ENCODE peak calls at places on chromosomes 6 and 20, in seven cellular contexts. A, S, J, W, I, L and U are unnamed samples.

GRCh38 chr20:7722564-7722963 is 217.7 kb downstream of the HAO1 start:
- DNase-seq in A (no peak), S (no peak), J (no peak), W (no peak), I (no peak), L (peak; percentile 63), U (no peak)

GRCh38 chr6:160301341-160301740 is 42.7 kb upstream of the SLC22A2 start:
- DNase-seq in A (no peak), S (no peak), J (no peak), W (no peak), I (no peak), L (no peak), U (no peak)

GRCh38 chr20:11716239-11716944 is 201.3 kb upstream of the BTBD3 start:
- DNase-seq in A (no peak), S (no peak), J (no peak), W (peak; percentile 38), I (peak; percentile 2), L (peak; percentile 94), U (no peak)

GRCh38 chr20:53579581-53580375 is 13.9 kb downstream of the ZNF217 start:
- DNase-seq in A (no peak), S (no peak), J (no peak), W (no peak), I (peak; percentile 57), L (peak; percentile 69), U (no peak)

GRCh38 chr6:74991573-74992332 is 214.1 kb downstream of the COL12A1 start:
- DNase-seq in A (no peak), S (no peak), J (no peak), W (no peak), I (no peak), L (peak; percentile 88), U (no peak)

GRCh38 chr6:17305219-17306001 is 24.2 kb downstream of the RBM24 start:
- DNase-seq in A (no peak), S (no peak), J (no peak), W (no peak), I (no peak), L (peak; percentile 81), U (no peak)

GRCh38 chr20:24502184-24502583 is 32.8 kb downstream of the SYNDIG1 start:
- DNase-seq in A (no peak), S (peak; percentile 22), J (no peak), W (peak; percentile 47), I (no peak), L (peak; percentile 84), U (no peak)

GRCh38 chr6:149686230-149686629 is 31.7 kb downstream of the LATS1 start:
- DNase-seq in A (peak; percentile 6), S (no peak), J (no peak), W (no peak), I (no peak), L (no peak), U (no peak)

GRCh38 chr6:154298297-154298696 is 58.3 kb downstream of the IPCEF1 start:
- DNase-seq in A (no peak), S (no peak), J (no peak), W (no peak), I (no peak), L (peak; percentile 69), U (no peak)

GRCh38 chr20:33392016-33392415 is 9.3 kb downstream of the CDK5RAP1 start:
- DNase-seq in A (no peak), S (no peak), J (no peak), W (no peak), I (no peak), L (peak; percentile 78), U (no peak)

GRCh38 chr6:18262812-18263560 is 1.3 kb downstream of the DEK start:
- DNase-seq in A (no peak), S (no peak), J (no peak), W (no peak), I (peak; percentile 79), L (no peak), U (no peak)

GRCh38 chr6:26363882-26364825 is 844 bp upstream of the BTN3A2 start:
- DNase-seq in A (no peak), S (no peak), J (no peak), W (no peak), I (peak; percentile 52), L (peak; percentile 14), U (no peak)

GRCh38 chr6:56450882-56451739 is 191.6 kb downstream of the DST start:
- DNase-seq in A (peak; percentile 83), S (peak; percentile 91), J (peak; percentile 59), W (no peak), I (no peak), L (peak; percentile 51), U (no peak)

DNA sequence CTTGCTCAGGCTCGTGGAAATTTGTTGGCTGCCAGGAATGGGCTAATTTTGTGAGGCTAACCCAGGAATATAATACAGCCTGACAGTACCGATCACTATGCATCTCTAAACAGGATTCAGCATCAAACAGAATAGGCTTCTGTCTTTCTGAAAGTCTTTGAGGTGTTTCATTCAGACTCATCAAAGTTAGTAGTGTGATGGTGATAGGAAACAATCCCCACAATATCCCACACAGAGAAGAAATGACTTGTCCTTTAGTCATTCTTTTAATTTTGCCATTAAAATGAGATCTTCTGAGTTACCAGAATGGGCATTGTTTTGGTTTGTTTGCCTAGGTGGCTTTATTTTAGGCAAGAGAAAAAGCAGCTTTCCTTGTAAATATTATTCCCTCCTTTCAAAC is 54.3 kb downstream of the FAM229B start:
- DNase-seq in A (no peak), S (no peak), J (no peak), W (no peak), I (no peak), L (no peak), U (no peak)
- TF ChIP-seq CTCF in A (no peak), S (no peak), J (no peak), W (no peak), I (no peak), L (no peak), U (no peak)

DNA sequence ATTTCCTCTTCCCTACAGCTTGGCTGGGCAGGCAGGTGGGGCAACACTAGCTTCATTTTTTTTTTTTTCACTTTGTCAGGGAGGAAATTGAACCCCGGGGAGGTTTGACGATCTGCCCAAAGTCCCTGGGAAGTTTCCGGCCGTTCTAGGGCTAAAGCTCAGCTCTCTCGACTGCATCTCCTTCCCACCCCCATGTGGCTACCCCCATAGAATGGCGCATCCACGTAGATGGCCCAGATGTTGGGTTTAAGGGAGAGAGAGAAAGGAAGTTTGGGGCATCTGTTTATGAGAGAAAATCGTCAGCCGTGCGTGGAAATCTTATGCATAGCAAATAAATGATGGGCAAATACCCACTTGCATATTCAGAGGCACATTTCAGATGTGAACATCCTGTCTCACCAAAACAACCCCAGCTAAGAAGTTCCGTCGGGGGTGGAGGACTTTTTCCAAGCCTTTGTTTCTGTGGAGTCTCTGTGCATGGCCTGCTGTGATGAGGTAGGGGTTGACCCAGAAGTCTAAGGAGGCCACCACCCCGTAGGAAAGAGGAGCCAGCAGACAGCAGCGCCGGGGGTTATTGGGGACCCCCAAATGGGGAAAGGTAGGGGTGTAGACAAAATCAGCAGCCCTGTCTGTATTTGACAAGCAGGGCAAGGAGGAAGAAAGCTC is 40.5 kb upstream of the ZNF831 start:
- DNase-seq in A (no peak), S (no peak), J (no peak), W (no peak), I (peak; percentile 88), L (no peak), U (no peak)
- H3K4me1 ChIP-seq in A (no peaks in the 10 kb centered on the region), S (no peaks in the 10 kb centered on the region), J (no peaks in the 10 kb centered on the region), W (no peaks in the 10 kb centered on the region), I (peaks cover 86% of the 10 kb centered on the region), L (no peaks in the 10 kb centered on the region), U (no peaks in the 10 kb centered on the region)

GRCh38 chr20:38260025-38260377 is 534 bp downstream of the KIAA1755 start:
- DNase-seq in A (no peak), S (no peak), J (no peak), W (no peak), I (no peak), L (peak; percentile 41), U (no peak)
- H3K4me3 ChIP-seq in A (peak overlapping the region; percentile 55), S (peak overlapping the region; percentile 46), J (no peak overlapping the region), W (no peak overlapping the region), I (no peak overlapping the region), L (peak overlapping the region; percentile 44), U (no peak overlapping the region)

DNA sequence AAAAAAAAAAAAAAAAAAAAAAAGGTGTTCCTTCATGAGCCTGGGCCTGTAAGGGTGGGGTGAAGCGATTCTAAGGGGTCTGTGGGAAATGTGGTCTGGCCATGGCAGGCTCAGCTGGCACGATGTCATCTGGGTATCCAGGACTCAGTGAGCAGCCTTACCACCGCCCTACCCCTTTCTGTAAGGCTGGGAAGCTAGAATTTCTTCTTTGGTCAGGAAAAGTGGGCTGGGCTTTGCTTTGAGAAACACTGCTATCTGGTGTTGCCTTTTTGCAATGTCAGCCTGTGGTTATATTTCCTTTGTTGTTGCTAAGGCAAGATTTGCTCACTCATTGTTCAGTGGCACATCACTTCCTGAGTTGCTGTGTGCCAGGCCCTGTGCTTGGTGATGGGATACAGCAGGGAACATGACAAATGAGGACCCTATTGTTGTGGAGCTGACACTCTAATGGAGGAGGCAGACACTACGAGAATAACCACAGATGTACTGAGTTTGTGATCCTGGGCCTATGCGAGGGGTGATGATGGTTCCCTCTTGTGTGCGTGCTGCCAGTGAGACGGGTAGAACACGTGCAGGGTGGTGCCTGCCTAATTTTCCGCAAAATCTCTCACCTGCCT is 45.9 kb upstream of the ZNFX1 start:
- DNase-seq in A (no peak), S (no peak), J (no peak), W (no peak), I (peak; percentile 52), L (peak; percentile 89), U (no peak)
- TF ChIP-seq CTCF in A (no peak), S (no peak), J (no peak), W (no peak), I (peak; percentile 56), L (peak; percentile 56), U (peak; percentile 89)

GRCh38 chr20:62872863-62873261 is 11.2 kb upstream of the TCFL5 start:
- DNase-seq in A (no peak), S (no peak), J (no peak), W (no peak), I (no peak), L (no peak), U (peak; percentile 67)
- H3K4me1 ChIP-seq in A (peaks cover 24% of the 10 kb centered on the region), S (peaks cover 13% of the 10 kb centered on the region), J (no peaks in the 10 kb centered on the region), W (peaks cover 15% of the 10 kb centered on the region), I (no peaks in the 10 kb centered on the region), L (peaks cover 18% of the 10 kb centered on the region), U (peaks cover 12% of the 10 kb centered on the region)

GRCh38 chr6:116462516-116462915 is 1.3 kb downstream of the CALHM6 start:
- DNase-seq in A (no peak), S (no peak), J (no peak), W (no peak), I (no peak), L (no peak), U (no peak)
- H3K4me3 ChIP-seq in A (peak overlapping the region; percentile 45), S (peak overlapping the region; percentile 21), J (peak overlapping the region; percentile 15), W (no peak overlapping the region), I (no peak overlapping the region), L (peak overlapping the region; percentile 24), U (no peak overlapping the region)

DNA sequence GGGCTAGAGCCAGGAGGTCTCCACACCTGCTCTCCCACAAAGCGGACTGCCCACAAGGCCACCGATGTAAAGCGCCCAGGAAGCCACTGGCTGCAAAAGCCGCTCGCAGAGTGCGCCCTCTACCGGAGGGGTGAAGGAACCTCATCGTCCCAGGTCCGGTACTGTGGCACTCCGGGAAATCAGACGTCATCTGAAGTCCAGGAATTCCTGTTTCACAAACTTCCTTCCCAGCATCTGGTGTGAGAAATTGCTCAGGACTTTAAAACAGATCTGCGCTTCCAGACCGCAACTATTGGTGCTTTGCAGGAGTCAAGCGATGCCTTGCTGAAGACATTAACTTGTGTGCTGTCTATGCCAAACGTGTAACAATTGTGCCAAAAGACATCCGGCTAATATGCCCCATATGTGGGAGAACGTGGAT is 115.1 kb upstream of the ARID1B start:
- DNase-seq in A (no peak), S (no peak), J (peak; percentile 39), W (peak; percentile 61), I (peak; percentile 37), L (no peak), U (no peak)
- TF ChIP-seq CTCF in A (no peak), S (no peak), J (peak; percentile 12), W (peak; percentile 72), I (peak; percentile 84), L (peak; percentile 43), U (no peak)